ENCODE peak calls at places on chromosomes 12 and 14, in nine cellular contexts. Q is HuH-7.5; B is CD4-positive, alpha-beta T cell; S is anterior cingulate cortex; Y is effector memory CD8-positive, alpha-beta T cell; W is stimulated activated CD8-positive, alpha-beta memory T cell treated with anti-CD3 and anti-CD28 coated beads, Interleukin-7, amount 100 ng/mL, for 1 hour; O is NCI-H510A treated with DMSO at 0.1 percent for 48 hours; K is HEK293T; C is RWPE1. P is an unnamed sample.

GRCh38 chr12:121295123-121295745 is 1.3 kb downstream of the CAMKK2 start:
- DNase-seq in K (peak), S (no peak), B (no peak), W (no peak), Y (no peak), C (no peak), Q (no peak), O (no peak), P (no peak)

GRCh38 chr14:89401783-89402182 is 15.2 kb downstream of the FOXN3 start:
- DNase-seq in O (peak), B (no peak), S (no peak), K (no peak), C (no peak), Q (no peak), Y (no peak), W (no peak), P (no peak)

GRCh38 chr12:65613692-65614091 is 210.6 kb upstream of the HMGA2 start:
- DNase-seq in W (no peak), K (no peak), Q (no peak), B (no peak), C (no peak), Y (no peak), O (no peak), S (no peak), P (no peak)

GRCh38 chr12:132695431-132695830 is 8.0 kb downstream of the PXMP2 start:
- DNase-seq in W (no peak), B (no peak), Q (no peak), Y (no peak), K (no peak), C (no peak), S (no peak), O (no peak), P (no peak)

GRCh38 chr12:12562016-12562483 is 613 bp downstream of the DUSP16 start:
- DNase-seq in O (no peak), Q (no peak), S (no peak), K (peak), W (no peak), C (no peak), B (no peak), Y (no peak), P (peak)

GRCh38 chr12:110179291-110179690 is 55.1 kb downstream of the IFT81 start:
- DNase-seq in Y (no peak), W (no peak), O (no peak), Q (no peak), S (no peak), K (no peak), C (no peak), B (no peak), P (peak)

GRCh38 chr14:100384819-100385813 is 62.0 kb downstream of the SLC25A47 start:
- DNase-seq in W (no peak), Q (no peak), S (no peak), O (peak), C (peak), K (no peak), Y (no peak), B (no peak), P (peak)

GRCh38 chr12:31323466-31324115 is 2.4 kb downstream of the SINHCAF start:
- DNase-seq in Y (peak), C (peak), S (no peak), B (no peak), W (peak), O (no peak), Q (peak), K (no peak), P (no peak)

GRCh38 chr12:69534389-69534822 is 50.9 kb upstream of the CCT2 start:
- DNase-seq in Y (no peak), C (peak), K (peak), Q (no peak), S (peak), O (no peak), B (no peak), W (no peak), P (peak)

GRCh38 chr14:64501326-64502171 is 2.1 kb downstream of the ZBTB25 start:
- DNase-seq in C (no peak), Q (no peak), W (no peak), S (no peak), Y (no peak), O (peak), K (peak), B (no peak), P (peak)

GRCh38 chr12:795305-795704 is 42.9 kb downstream of the WNK1 start:
- DNase-seq in S (no peak), B (peak), Q (no peak), O (no peak), Y (no peak), K (no peak), W (no peak), C (no peak), P (no peak)

GRCh38 chr12:102067574-102068258 is 5.9 kb upstream of the WASHC3 start:
- DNase-seq in W (no peak), C (no peak), K (no peak), S (no peak), Q (no peak), O (no peak), B (no peak), Y (no peak), P (peak)

GRCh38 chr12:31369712-31370521 is 44.0 kb upstream of the SINHCAF start:
- DNase-seq in S (no peak), K (peak), O (peak), B (no peak), C (no peak), W (no peak), Y (no peak), Q (no peak), P (peak)

GRCh38 chr14:68682166-68683103 is 110.4 kb downstream of the ZFP36L1 start:
- DNase-seq in K (no peak), S (no peak), W (no peak), B (peak), C (peak), Y (no peak), Q (no peak), O (no peak), P (peak)

GRCh38 chr14:90491868-90492560 is 95.2 kb downstream of the CALM1 start:
- DNase-seq in Q (no peak), O (no peak), C (no peak), B (no peak), S (no peak), Y (no peak), W (no peak), K (no peak), P (no peak)

GRCh38 chr12:30972035-30972434 is 45.5 kb downstream of the TSPAN11 start:
- DNase-seq in S (no peak), Q (no peak), K (no peak), O (no peak), Y (no peak), W (no peak), B (no peak), C (no peak), P (no peak)

GRCh38 chr12:13181375-13182070 is 15.0 kb upstream of the EMP1 start:
- DNase-seq in C (no peak), Y (no peak), K (no peak), B (no peak), O (no peak), Q (no peak), W (no peak), S (no peak), P (peak)

GRCh38 chr12:120235369-120236123 is 30.0 kb downstream of the PXN start:
- DNase-seq in K (peak), Q (no peak), Y (no peak), B (no peak), W (no peak), S (no peak), O (no peak), C (no peak), P (no peak)

GRCh38 chr12:122138181-122138580 is 35.8 kb downstream of the IL31 start:
- DNase-seq in Q (no peak), K (no peak), C (no peak), Y (no peak), S (no peak), B (no peak), O (no peak), W (no peak), P (no peak)

GRCh38 chr12:81389550-81390099 is 311.7 kb downstream of the ACSS3 start:
- DNase-seq in K (no peak), O (no peak), C (no peak), S (no peak), Y (no peak), B (no peak), W (no peak), Q (no peak), P (no peak)

GRCh38 chr14:33786091-33786825 is 164.6 kb downstream of the EGLN3 start:
- DNase-seq in O (no peak), K (no peak), C (no peak), S (no peak), Y (no peak), Q (no peak), W (no peak), B (no peak), P (peak)

GRCh38 chr12:25276199-25276937 is 25.6 kb upstream of the KRAS start:
- DNase-seq in S (no peak), W (peak), B (no peak), O (peak), K (peak), Y (no peak), C (peak), Q (no peak), P (peak)

GRCh38 chr14:105532735-105533141 is 6.4 kb downstream of the TMEM121 start:
- DNase-seq in C (no peak), Q (peak), W (no peak), Y (no peak), B (no peak), K (peak), O (no peak), S (no peak), P (peak)

GRCh38 chr14:92254786-92255185 is 68.2 kb upstream of the SLC24A4 start:
- DNase-seq in C (no peak), Y (no peak), K (peak), O (no peak), B (no peak), Q (no peak), S (peak), W (no peak), P (peak)

GRCh38 chr14:59246566-59246965 is 58.1 kb downstream of the DAAM1 start:
- DNase-seq in O (no peak), K (no peak), C (no peak), S (no peak), Q (no peak), W (no peak), B (no peak), Y (no peak), P (peak)

GRCh38 chr12:29741342-29742241 is 42.1 kb downstream of the TMTC1 start:
- DNase-seq in O (no peak), K (no peak), S (no peak), Y (no peak), C (peak), B (no peak), Q (no peak), W (no peak), P (peak)

P was measured in EH.